ENCODE peak calls at places on chromosomes 11 and 22, in ten cellular contexts. One of them, this sample, is unnamed.

GRCh38 chr11:47399860-47400812 is 8.3 kb upstream of the SLC39A13 start:
- DNase-seq in AG09309: no peak
- DNase-seq in NCI-H1417: peak; percentile 22
- DNase-seq in fibroblast of pulmonary artery: no peak
- DNase-seq in CD4-positive, CD25-positive, alpha-beta regulatory T cell: peak; percentile 50
- DNase-seq in CD8-positive, alpha-beta T cell: peak; percentile 34
- DNase-seq in effector CD8-positive, alpha-beta T cell: peak; percentile 34
- DNase-seq in Calu3: no peak
- DNase-seq in activated CD4-positive, alpha-beta T cell treated with anti-CD3 and anti-CD28 coated beads, Interleukin-2, amount 50 U/mL, for 48 hours: no peak
- DNase-seq in RWPE1: no peak
- DNase-seq in this sample: peak; percentile 25

GRCh38 chr11:112826788-112827187 is 134.4 kb upstream of the NCAM1 start:
- DNase-seq in CD8-positive, alpha-beta T cell: no peak
- DNase-seq in fibroblast of pulmonary artery: no peak
- DNase-seq in NCI-H1417: no peak
- DNase-seq in AG09309: no peak
- DNase-seq in CD4-positive, CD25-positive, alpha-beta regulatory T cell: no peak
- DNase-seq in RWPE1: no peak
- DNase-seq in Calu3: no peak
- DNase-seq in effector CD8-positive, alpha-beta T cell: no peak
- DNase-seq in activated CD4-positive, alpha-beta T cell treated with anti-CD3 and anti-CD28 coated beads, Interleukin-2, amount 50 U/mL, for 48 hours: no peak
- DNase-seq in this sample: peak; percentile 26

GRCh38 chr11:83779876-83780275 is 493.7 kb upstream of the CCDC90B start:
- DNase-seq in Calu3: no peak
- DNase-seq in effector CD8-positive, alpha-beta T cell: no peak
- DNase-seq in activated CD4-positive, alpha-beta T cell treated with anti-CD3 and anti-CD28 coated beads, Interleukin-2, amount 50 U/mL, for 48 hours: no peak
- DNase-seq in AG09309: no peak
- DNase-seq in fibroblast of pulmonary artery: no peak
- DNase-seq in NCI-H1417: no peak
- DNase-seq in RWPE1: no peak
- DNase-seq in CD4-positive, CD25-positive, alpha-beta regulatory T cell: no peak
- DNase-seq in CD8-positive, alpha-beta T cell: no peak
- DNase-seq in this sample: no peak

GRCh38 chr11:16346975-16347374 is 9.4 kb downstream of the SOX6 start:
- DNase-seq in activated CD4-positive, alpha-beta T cell treated with anti-CD3 and anti-CD28 coated beads, Interleukin-2, amount 50 U/mL, for 48 hours: no peak
- DNase-seq in effector CD8-positive, alpha-beta T cell: no peak
- DNase-seq in CD4-positive, CD25-positive, alpha-beta regulatory T cell: no peak
- DNase-seq in RWPE1: no peak
- DNase-seq in NCI-H1417: peak; percentile 13
- DNase-seq in Calu3: no peak
- DNase-seq in fibroblast of pulmonary artery: peak; percentile 20
- DNase-seq in AG09309: no peak
- DNase-seq in CD8-positive, alpha-beta T cell: no peak
- DNase-seq in this sample: no peak

GRCh38 chr11:18383388-18384156 is 10.8 kb upstream of the LDHA start:
- DNase-seq in NCI-H1417: peak; percentile 3
- DNase-seq in CD8-positive, alpha-beta T cell: peak; percentile 42
- DNase-seq in activated CD4-positive, alpha-beta T cell treated with anti-CD3 and anti-CD28 coated beads, Interleukin-2, amount 50 U/mL, for 48 hours: peak; percentile 86
- DNase-seq in Calu3: peak; percentile 78
- DNase-seq in RWPE1: peak; percentile 92
- DNase-seq in CD4-positive, CD25-positive, alpha-beta regulatory T cell: peak; percentile 40
- DNase-seq in effector CD8-positive, alpha-beta T cell: peak; percentile 17
- DNase-seq in AG09309: peak; percentile 97
- DNase-seq in fibroblast of pulmonary artery: peak; percentile 96
- DNase-seq in this sample: peak; percentile 1

GRCh38 chr22:27075028-27075678 is 417.8 kb downstream of the MIAT start:
- DNase-seq in Calu3: no peak
- DNase-seq in fibroblast of pulmonary artery: peak; percentile 13
- DNase-seq in RWPE1: no peak
- DNase-seq in CD4-positive, CD25-positive, alpha-beta regulatory T cell: no peak
- DNase-seq in activated CD4-positive, alpha-beta T cell treated with anti-CD3 and anti-CD28 coated beads, Interleukin-2, amount 50 U/mL, for 48 hours: no peak
- DNase-seq in CD8-positive, alpha-beta T cell: no peak
- DNase-seq in AG09309: no peak
- DNase-seq in NCI-H1417: no peak
- DNase-seq in effector CD8-positive, alpha-beta T cell: no peak
- DNase-seq in this sample: no peak

GRCh38 chr11:123546515-123546914 is 107.9 kb downstream of the SCN3B start:
- DNase-seq in AG09309: peak; percentile 83
- DNase-seq in CD8-positive, alpha-beta T cell: no peak
- DNase-seq in NCI-H1417: no peak
- DNase-seq in CD4-positive, CD25-positive, alpha-beta regulatory T cell: no peak
- DNase-seq in activated CD4-positive, alpha-beta T cell treated with anti-CD3 and anti-CD28 coated beads, Interleukin-2, amount 50 U/mL, for 48 hours: no peak
- DNase-seq in RWPE1: no peak
- DNase-seq in effector CD8-positive, alpha-beta T cell: no peak
- DNase-seq in fibroblast of pulmonary artery: peak; percentile 81
- DNase-seq in Calu3: no peak
- DNase-seq in this sample: no peak

GRCh38 chr11:88950975-88951374 is 114.8 kb downstream of the GRM5 start:
- DNase-seq in Calu3: no peak
- DNase-seq in RWPE1: no peak
- DNase-seq in effector CD8-positive, alpha-beta T cell: no peak
- DNase-seq in activated CD4-positive, alpha-beta T cell treated with anti-CD3 and anti-CD28 coated beads, Interleukin-2, amount 50 U/mL, for 48 hours: no peak
- DNase-seq in NCI-H1417: no peak
- DNase-seq in CD8-positive, alpha-beta T cell: no peak
- DNase-seq in fibroblast of pulmonary artery: no peak
- DNase-seq in AG09309: no peak
- DNase-seq in CD4-positive, CD25-positive, alpha-beta regulatory T cell: no peak
- DNase-seq in this sample: no peak

GRCh38 chr11:58739725-58740430 is 8.1 kb upstream of the GLYAT start:
- DNase-seq in NCI-H1417: no peak
- DNase-seq in CD4-positive, CD25-positive, alpha-beta regulatory T cell: no peak
- DNase-seq in effector CD8-positive, alpha-beta T cell: no peak
- DNase-seq in AG09309: peak; percentile 3
- DNase-seq in Calu3: no peak
- DNase-seq in fibroblast of pulmonary artery: no peak
- DNase-seq in activated CD4-positive, alpha-beta T cell treated with anti-CD3 and anti-CD28 coated beads, Interleukin-2, amount 50 U/mL, for 48 hours: no peak
- DNase-seq in CD8-positive, alpha-beta T cell: no peak
- DNase-seq in RWPE1: no peak
- DNase-seq in this sample: no peak

GRCh38 chr11:1750481-1750839 is at the start of gene IFITM10:
- DNase-seq in fibroblast of pulmonary artery: no peak
- DNase-seq in Calu3: no peak
- DNase-seq in NCI-H1417: no peak
- DNase-seq in CD8-positive, alpha-beta T cell: no peak
- DNase-seq in CD4-positive, CD25-positive, alpha-beta regulatory T cell: no peak
- DNase-seq in RWPE1: peak; percentile 52
- DNase-seq in AG09309: no peak
- DNase-seq in effector CD8-positive, alpha-beta T cell: no peak
- DNase-seq in activated CD4-positive, alpha-beta T cell treated with anti-CD3 and anti-CD28 coated beads, Interleukin-2, amount 50 U/mL, for 48 hours: no peak
- DNase-seq in this sample: no peak

GRCh38 chr22:27032121-27032761 is 374.9 kb downstream of the MIAT start:
- DNase-seq in NCI-H1417: peak; percentile 0
- DNase-seq in CD4-positive, CD25-positive, alpha-beta regulatory T cell: no peak
- DNase-seq in RWPE1: no peak
- DNase-seq in effector CD8-positive, alpha-beta T cell: no peak
- DNase-seq in AG09309: no peak
- DNase-seq in Calu3: no peak
- DNase-seq in activated CD4-positive, alpha-beta T cell treated with anti-CD3 and anti-CD28 coated beads, Interleukin-2, amount 50 U/mL, for 48 hours: no peak
- DNase-seq in CD8-positive, alpha-beta T cell: no peak
- DNase-seq in fibroblast of pulmonary artery: no peak
- DNase-seq in this sample: peak; percentile 77

GRCh38 chr22:23119492-23120414 is 22.0 kb downstream of the RSPH14 start:
- DNase-seq in Calu3: no peak
- DNase-seq in RWPE1: no peak
- DNase-seq in fibroblast of pulmonary artery: no peak
- DNase-seq in effector CD8-positive, alpha-beta T cell: peak; percentile 14
- DNase-seq in CD4-positive, CD25-positive, alpha-beta regulatory T cell: peak; percentile 33
- DNase-seq in AG09309: no peak
- DNase-seq in activated CD4-positive, alpha-beta T cell treated with anti-CD3 and anti-CD28 coated beads, Interleukin-2, amount 50 U/mL, for 48 hours: peak; percentile 71
- DNase-seq in CD8-positive, alpha-beta T cell: peak; percentile 27
- DNase-seq in NCI-H1417: no peak
- DNase-seq in this sample: no peak

GRCh38 chr11:16607675-16608644 is 130.5 kb upstream of the C11orf58 start:
- DNase-seq in fibroblast of pulmonary artery: peak; percentile 49
- DNase-seq in RWPE1: peak; percentile 55
- DNase-seq in activated CD4-positive, alpha-beta T cell treated with anti-CD3 and anti-CD28 coated beads, Interleukin-2, amount 50 U/mL, for 48 hours: no peak
- DNase-seq in AG09309: no peak
- DNase-seq in NCI-H1417: peak; percentile 67
- DNase-seq in effector CD8-positive, alpha-beta T cell: no peak
- DNase-seq in CD8-positive, alpha-beta T cell: no peak
- DNase-seq in CD4-positive, CD25-positive, alpha-beta regulatory T cell: no peak
- DNase-seq in Calu3: peak; percentile 57
- DNase-seq in this sample: no peak

GRCh38 chr22:42229455-42230149 is 40.9 kb downstream of the TCF20 start:
- DNase-seq in RWPE1: no peak
- DNase-seq in NCI-H1417: no peak
- DNase-seq in fibroblast of pulmonary artery: peak; percentile 57
- DNase-seq in AG09309: no peak
- DNase-seq in CD4-positive, CD25-positive, alpha-beta regulatory T cell: no peak
- DNase-seq in effector CD8-positive, alpha-beta T cell: no peak
- DNase-seq in activated CD4-positive, alpha-beta T cell treated with anti-CD3 and anti-CD28 coated beads, Interleukin-2, amount 50 U/mL, for 48 hours: no peak
- DNase-seq in CD8-positive, alpha-beta T cell: no peak
- DNase-seq in Calu3: no peak
- DNase-seq in this sample: no peak

GRCh38 chr11:126416542-126417090 is 61.1 kb downstream of the ST3GAL4 start:
- DNase-seq in activated CD4-positive, alpha-beta T cell treated with anti-CD3 and anti-CD28 coated beads, Interleukin-2, amount 50 U/mL, for 48 hours: peak; percentile 80
- DNase-seq in fibroblast of pulmonary artery: peak; percentile 83
- DNase-seq in RWPE1: peak; percentile 83
- DNase-seq in CD8-positive, alpha-beta T cell: peak; percentile 54
- DNase-seq in AG09309: no peak
- DNase-seq in NCI-H1417: no peak
- DNase-seq in Calu3: peak; percentile 61
- DNase-seq in effector CD8-positive, alpha-beta T cell: peak; percentile 49
- DNase-seq in CD4-positive, CD25-positive, alpha-beta regulatory T cell: peak; percentile 43
- DNase-seq in this sample: peak; percentile 53

GRCh38 chr11:2536440-2536989 is 91.7 kb downstream of the KCNQ1 start:
- DNase-seq in AG09309: no peak
- DNase-seq in effector CD8-positive, alpha-beta T cell: no peak
- DNase-seq in activated CD4-positive, alpha-beta T cell treated with anti-CD3 and anti-CD28 coated beads, Interleukin-2, amount 50 U/mL, for 48 hours: no peak
- DNase-seq in CD8-positive, alpha-beta T cell: no peak
- DNase-seq in Calu3: no peak
- DNase-seq in CD4-positive, CD25-positive, alpha-beta regulatory T cell: no peak
- DNase-seq in RWPE1: no peak
- DNase-seq in fibroblast of pulmonary artery: no peak
- DNase-seq in NCI-H1417: no peak
- DNase-seq in this sample: no peak

GRCh38 chr11:123429336-123429735 is 733 bp upstream of the GRAMD1B start:
- DNase-seq in NCI-H1417: no peak
- DNase-seq in CD4-positive, CD25-positive, alpha-beta regulatory T cell: no peak
- DNase-seq in activated CD4-positive, alpha-beta T cell treated with anti-CD3 and anti-CD28 coated beads, Interleukin-2, amount 50 U/mL, for 48 hours: no peak
- DNase-seq in AG09309: peak; percentile 48
- DNase-seq in RWPE1: peak; percentile 8
- DNase-seq in CD8-positive, alpha-beta T cell: no peak
- DNase-seq in Calu3: no peak
- DNase-seq in fibroblast of pulmonary artery: no peak
- DNase-seq in effector CD8-positive, alpha-beta T cell: no peak
- DNase-seq in this sample: no peak

GRCh38 chr22:45499746-45500145 is 2.9 kb upstream of the FBLN1 start:
- DNase-seq in CD4-positive, CD25-positive, alpha-beta regulatory T cell: no peak
- DNase-seq in fibroblast of pulmonary artery: no peak
- DNase-seq in Calu3: no peak
- DNase-seq in RWPE1: no peak
- DNase-seq in NCI-H1417: no peak
- DNase-seq in CD8-positive, alpha-beta T cell: no peak
- DNase-seq in effector CD8-positive, alpha-beta T cell: no peak
- DNase-seq in activated CD4-positive, alpha-beta T cell treated with anti-CD3 and anti-CD28 coated beads, Interleukin-2, amount 50 U/mL, for 48 hours: no peak
- DNase-seq in AG09309: no peak
- DNase-seq in this sample: peak; percentile 63

GRCh38 chr11:38481391-38481790 is 1883.4 kb upstream of the RAG2 start:
- DNase-seq in CD4-positive, CD25-positive, alpha-beta regulatory T cell: no peak
- DNase-seq in CD8-positive, alpha-beta T cell: no peak
- DNase-seq in RWPE1: no peak
- DNase-seq in effector CD8-positive, alpha-beta T cell: no peak
- DNase-seq in activated CD4-positive, alpha-beta T cell treated with anti-CD3 and anti-CD28 coated beads, Interleukin-2, amount 50 U/mL, for 48 hours: no peak
- DNase-seq in NCI-H1417: no peak
- DNase-seq in fibroblast of pulmonary artery: no peak
- DNase-seq in AG09309: no peak
- DNase-seq in Calu3: no peak
- DNase-seq in this sample: no peak

GRCh38 chr11:73107597-73107996 is 34.5 kb downstream of the FCHSD2 start:
- DNase-seq in effector CD8-positive, alpha-beta T cell: no peak
- DNase-seq in activated CD4-positive, alpha-beta T cell treated with anti-CD3 and anti-CD28 coated beads, Interleukin-2, amount 50 U/mL, for 48 hours: no peak
- DNase-seq in CD8-positive, alpha-beta T cell: no peak
- DNase-seq in NCI-H1417: no peak
- DNase-seq in RWPE1: no peak
- DNase-seq in AG09309: no peak
- DNase-seq in fibroblast of pulmonary artery: no peak
- DNase-seq in Calu3: no peak
- DNase-seq in CD4-positive, CD25-positive, alpha-beta regulatory T cell: no peak
- DNase-seq in this sample: no peak

GRCh38 chr11:67731583-67731982 is 57.2 kb upstream of the ALDH3B2 start:
- DNase-seq in RWPE1: peak; percentile 0
- DNase-seq in NCI-H1417: peak; percentile 33
- DNase-seq in Calu3: no peak
- DNase-seq in CD4-positive, CD25-positive, alpha-beta regulatory T cell: no peak
- DNase-seq in AG09309: no peak
- DNase-seq in activated CD4-positive, alpha-beta T cell treated with anti-CD3 and anti-CD28 coated beads, Interleukin-2, amount 50 U/mL, for 48 hours: no peak
- DNase-seq in CD8-positive, alpha-beta T cell: no peak
- DNase-seq in effector CD8-positive, alpha-beta T cell: no peak
- DNase-seq in fibroblast of pulmonary artery: no peak
- DNase-seq in this sample: peak; percentile 33

GRCh38 chr11:68328374-68329091 is 16.1 kb downstream of the LRP5 start:
- DNase-seq in activated CD4-positive, alpha-beta T cell treated with anti-CD3 and anti-CD28 coated beads, Interleukin-2, amount 50 U/mL, for 48 hours: no peak
- DNase-seq in NCI-H1417: no peak
- DNase-seq in AG09309: no peak
- DNase-seq in Calu3: peak; percentile 61
- DNase-seq in effector CD8-positive, alpha-beta T cell: no peak
- DNase-seq in CD8-positive, alpha-beta T cell: no peak
- DNase-seq in fibroblast of pulmonary artery: peak; percentile 53
- DNase-seq in CD4-positive, CD25-positive, alpha-beta regulatory T cell: no peak
- DNase-seq in RWPE1: no peak
- DNase-seq in this sample: no peak

GRCh38 chr22:50621491-50621880 is 6.5 kb downstream of the ARSA start:
- DNase-seq in CD4-positive, CD25-positive, alpha-beta regulatory T cell: peak; percentile 33
- DNase-seq in fibroblast of pulmonary artery: no peak
- DNase-seq in AG09309: no peak
- DNase-seq in NCI-H1417: no peak
- DNase-seq in activated CD4-positive, alpha-beta T cell treated with anti-CD3 and anti-CD28 coated beads, Interleukin-2, amount 50 U/mL, for 48 hours: peak; percentile 64
- DNase-seq in Calu3: no peak
- DNase-seq in effector CD8-positive, alpha-beta T cell: peak; percentile 25
- DNase-seq in RWPE1: no peak
- DNase-seq in CD8-positive, alpha-beta T cell: peak; percentile 43
- DNase-seq in this sample: peak; percentile 6

GRCh38 chr11:109586789-109587188 is 164.8 kb downstream of the C11orf87 start:
- DNase-seq in activated CD4-positive, alpha-beta T cell treated with anti-CD3 and anti-CD28 coated beads, Interleukin-2, amount 50 U/mL, for 48 hours: no peak
- DNase-seq in NCI-H1417: no peak
- DNase-seq in AG09309: no peak
- DNase-seq in fibroblast of pulmonary artery: no peak
- DNase-seq in CD4-positive, CD25-positive, alpha-beta regulatory T cell: no peak
- DNase-seq in CD8-positive, alpha-beta T cell: no peak
- DNase-seq in Calu3: no peak
- DNase-seq in effector CD8-positive, alpha-beta T cell: no peak
- DNase-seq in RWPE1: no peak
- DNase-seq in this sample: peak; percentile 86

GRCh38 chr11:64560139-64560771 is 30.8 kb upstream of the SLC22A12 start:
- DNase-seq in NCI-H1417: no peak
- DNase-seq in CD4-positive, CD25-positive, alpha-beta regulatory T cell: no peak
- DNase-seq in CD8-positive, alpha-beta T cell: no peak
- DNase-seq in activated CD4-positive, alpha-beta T cell treated with anti-CD3 and anti-CD28 coated beads, Interleukin-2, amount 50 U/mL, for 48 hours: no peak
- DNase-seq in Calu3: no peak
- DNase-seq in RWPE1: no peak
- DNase-seq in effector CD8-positive, alpha-beta T cell: no peak
- DNase-seq in AG09309: no peak
- DNase-seq in fibroblast of pulmonary artery: no peak
- DNase-seq in this sample: no peak

GRCh38 chr11:96205460-96205809 is 137.6 kb downstream of the MAML2 start:
- DNase-seq in fibroblast of pulmonary artery: no peak
- DNase-seq in effector CD8-positive, alpha-beta T cell: no peak
- DNase-seq in AG09309: no peak
- DNase-seq in Calu3: no peak
- DNase-seq in activated CD4-positive, alpha-beta T cell treated with anti-CD3 and anti-CD28 coated beads, Interleukin-2, amount 50 U/mL, for 48 hours: peak; percentile 32
- DNase-seq in NCI-H1417: no peak
- DNase-seq in RWPE1: no peak
- DNase-seq in CD8-positive, alpha-beta T cell: no peak
- DNase-seq in CD4-positive, CD25-positive, alpha-beta regulatory T cell: no peak
- DNase-seq in this sample: peak; percentile 19

GRCh38 chr11:91820709-91821108 is 403.9 kb upstream of the FAT3 start:
- DNase-seq in CD8-positive, alpha-beta T cell: no peak
- DNase-seq in Calu3: no peak
- DNase-seq in AG09309: no peak
- DNase-seq in fibroblast of pulmonary artery: no peak
- DNase-seq in NCI-H1417: no peak
- DNase-seq in activated CD4-positive, alpha-beta T cell treated with anti-CD3 and anti-CD28 coated beads, Interleukin-2, amount 50 U/mL, for 48 hours: no peak
- DNase-seq in CD4-positive, CD25-positive, alpha-beta regulatory T cell: no peak
- DNase-seq in RWPE1: no peak
- DNase-seq in effector CD8-positive, alpha-beta T cell: no peak
- DNase-seq in this sample: no peak

GRCh38 chr11:113773092-113773415 is 438 bp downstream of the ZW10 start:
- DNase-seq in activated CD4-positive, alpha-beta T cell treated with anti-CD3 and anti-CD28 coated beads, Interleukin-2, amount 50 U/mL, for 48 hours: no peak
- DNase-seq in CD8-positive, alpha-beta T cell: no peak
- DNase-seq in RWPE1: peak; percentile 33
- DNase-seq in effector CD8-positive, alpha-beta T cell: no peak
- DNase-seq in Calu3: no peak
- DNase-seq in fibroblast of pulmonary artery: peak; percentile 29
- DNase-seq in AG09309: no peak
- DNase-seq in CD4-positive, CD25-positive, alpha-beta regulatory T cell: no peak
- DNase-seq in NCI-H1417: no peak
- DNase-seq in this sample: peak; percentile 46